ENCODE peak calls at places on chromosomes 4 and X, in five cellular contexts. J, Y, Q, D and A are unnamed samples.

GRCh38 chr4:186486172-186486571 is 69.2 kb downstream of the MTNR1A start:
- DNase-seq in J (no peak), Y (no peak), Q (no peak), D (no peak), A (no peak)

GRCh38 chr4:45931151-45931550 is 192.7 kb downstream of the GABRG1 start:
- DNase-seq in J (no peak), Y (peak), Q (no peak), D (no peak), A (no peak)

GRCh38 chr4:180669637-180670036 is 1573.6 kb upstream of the TENM3 start:
- DNase-seq in J (no peak), Y (peak), Q (no peak), D (no peak), A (no peak)

GRCh38 chr4:113955948-113956347 is 23.5 kb downstream of the ARSJ start:
- DNase-seq in J (no peak), Y (peak), Q (no peak), D (no peak), A (no peak)

GRCh38 chr4:88143504-88143903 is 14.9 kb downstream of the ABCG2 start:
- DNase-seq in J (no peak), Y (peak), Q (no peak), D (no peak), A (no peak)

GRCh38 chr4:102036619-102037376 is 246.3 kb downstream of the BANK1 start:
- DNase-seq in J (no peak), Y (no peak), Q (no peak), D (no peak), A (no peak)

GRCh38 chrX:55522577-55523254 is 33.1 kb upstream of the USP51 start:
- DNase-seq in J (no peak), Y (no peak), Q (no peak), D (no peak), A (no peak)

GRCh38 chrX:30693999-30694650 is 40.9 kb downstream of the GK start:
- DNase-seq in J (no peak), Y (no peak), Q (no peak), D (no peak), A (no peak)

GRCh38 chrX:51851507-51852085 is 41.8 kb upstream of the MAGED1 start:
- DNase-seq in J (no peak), Y (no peak), Q (no peak), D (no peak), A (no peak)

GRCh38 chr4:171651071-171651470 is 162.1 kb upstream of the GALNTL6 start:
- DNase-seq in J (no peak), Y (no peak), Q (no peak), D (no peak), A (no peak)

GRCh38 chr4:78758105-78758504 is 18.0 kb upstream of the BMP2K start:
- DNase-seq in J (no peak), Y (no peak), Q (no peak), D (no peak), A (no peak)

GRCh38 chrX:78517124-78517523 is 142.0 kb downstream of the RTL3 start:
- DNase-seq in J (peak), Y (no peak), Q (no peak), D (no peak), A (no peak)

GRCh38 chrX:69362889-69363288 is 141.2 kb upstream of the NALF2 start:
- DNase-seq in J (no peak), Y (no peak), Q (no peak), D (peak), A (no peak)

GRCh38 chrX:32048285-32048684 is 976.4 kb upstream of the FTHL17 start:
- DNase-seq in J (no peak), Y (no peak), Q (no peak), D (no peak), A (no peak)

GRCh38 chr4:150679767-150680088 is 97.8 kb downstream of the MAB21L2 start:
- DNase-seq in J (no peak), Y (no peak), Q (no peak), D (no peak), A (no peak)

GRCh38 chr4:11623726-11624037 is 195.0 kb upstream of the HS3ST1 start:
- DNase-seq in J (no peak), Y (peak), Q (peak), D (peak), A (no peak)

GRCh38 chrX:20067709-20068315 is 48.9 kb downstream of the MAP7D2 start:
- DNase-seq in J (no peak), Y (peak), Q (peak), D (peak), A (no peak)

GRCh38 chr4:168589154-168589553 is 92.3 kb downstream of the PALLD start:
- DNase-seq in J (no peak), Y (peak), Q (no peak), D (no peak), A (no peak)

GRCh38 chr4:80989921-80990544 is 40.5 kb upstream of the BMP3 start:
- DNase-seq in J (no peak), Y (peak), Q (no peak), D (no peak), A (peak)

GRCh38 chrX:23554304-23554703 is 113.0 kb upstream of the PRDX4 start:
- DNase-seq in J (no peak), Y (peak), Q (no peak), D (no peak), A (no peak)